ENCODE peak calls at places on chromosome 9, in eight cellular contexts. Y is tibial nerve; T is GM23338; K is fibroblast of mammary gland; J is CD8-positive, alpha-beta T cell; F is dorsolateral prefrontal cortex; D is body of pancreas; O is fibroblast of lung. S is an unnamed sample.

GRCh38 chr9:90698874-90699440 is 56.3 kb upstream of the DIRAS2 start:
- DNase-seq in K (no peak), T (no peak), F (no peak), J (no peak), O (no peak), D (no peak), Y (no peak), S (no peak)

GRCh38 chr9:92669527-92669889 is 423 bp downstream of the IPPK start:
- DNase-seq in J (no peak), T (peak), Y (no peak), O (no peak), D (peak), F (peak), K (no peak), S (peak)

GRCh38 chr9:126719677-126720435 is 85.0 kb upstream of the ZBTB43 start:
- DNase-seq in T (peak), O (peak), D (peak), F (peak), J (peak), K (no peak), Y (peak), S (peak)

GRCh38 chr9:120708526-120709224 is 5.6 kb downstream of the MEGF9 start:
- DNase-seq in K (peak), D (no peak), Y (no peak), O (peak), T (no peak), J (no peak), F (no peak), S (no peak)

GRCh38 chr9:107548298-107549142 is 59.0 kb upstream of the KLF4 start:
- DNase-seq in O (peak), J (no peak), D (peak), T (no peak), F (no peak), Y (peak), K (peak), S (no peak)

GRCh38 chr9:131013771-131014676 is 5.0 kb downstream of the LAMC3 start:
- DNase-seq in J (no peak), Y (no peak), K (peak), D (peak), F (no peak), O (no peak), T (no peak), S (no peak)

GRCh38 chr9:94757158-94757557 is 30.7 kb downstream of the AOPEP start:
- DNase-seq in J (no peak), T (no peak), D (no peak), F (no peak), O (no peak), K (peak), Y (no peak), S (no peak)

GRCh38 chr9:136058152-136058483 is 37.0 kb downstream of the NACC2 start:
- DNase-seq in D (no peak), J (no peak), Y (no peak), F (no peak), K (no peak), O (no peak), T (no peak), S (no peak)

GRCh38 chr9:130857864-130858730 is 23.0 kb downstream of the ABL1 start:
- DNase-seq in O (peak), Y (peak), F (no peak), J (no peak), T (no peak), K (peak), D (peak), S (no peak)

GRCh38 chr9:13149454-13149853 is 130.0 kb downstream of the MPDZ start:
- DNase-seq in J (no peak), Y (no peak), O (no peak), K (no peak), D (no peak), T (no peak), F (no peak), S (no peak)

GRCh38 chr9:126693428-126693931 is 79.8 kb downstream of the LMX1B start:
- DNase-seq in T (no peak), O (no peak), Y (no peak), F (no peak), J (no peak), D (no peak), K (no peak), S (no peak)

GRCh38 chr9:98203153-98203552 is 10.7 kb upstream of the CORO2A start:
- DNase-seq in O (no peak), T (no peak), D (no peak), K (no peak), F (no peak), Y (no peak), J (no peak), S (no peak)

GRCh38 chr9:92614763-92615441 is 55.0 kb downstream of the IPPK start:
- DNase-seq in O (no peak), D (no peak), J (no peak), T (no peak), K (peak), F (no peak), Y (no peak), S (no peak)

GRCh38 chr9:94210616-94211603 is 48.2 kb upstream of the ZNF169 start:
- DNase-seq in D (no peak), T (no peak), K (peak), F (no peak), O (no peak), J (no peak), Y (no peak), S (no peak)

GRCh38 chr9:136302527-136302926 is 1.4 kb downstream of the CCDC187 start:
- DNase-seq in K (no peak), Y (no peak), T (no peak), J (no peak), O (no peak), D (no peak), F (no peak), S (no peak)

GRCh38 chr9:124122813-124123462 is 111.4 kb downstream of the LHX2 start:
- DNase-seq in T (no peak), D (no peak), J (no peak), O (peak), Y (no peak), K (peak), F (no peak), S (peak)

GRCh38 chr9:85703398-85703797 is 38.4 kb downstream of the AGTPBP1 start:
- DNase-seq in Y (no peak), O (no peak), T (no peak), D (no peak), F (no peak), K (peak), J (no peak), S (no peak)

GRCh38 chr9:88772602-88773001 is 218.7 kb upstream of the S1PR3 start:
- DNase-seq in O (no peak), D (no peak), F (no peak), Y (no peak), T (no peak), K (peak), J (no peak), S (no peak)

GRCh38 chr9:87282477-87282991 is 215.1 kb upstream of the DAPK1 start:
- DNase-seq in K (no peak), J (no peak), F (no peak), T (no peak), Y (no peak), D (no peak), O (no peak), S (no peak)

GRCh38 chr9:94178927-94179326 is 80.2 kb upstream of the ZNF169 start:
- DNase-seq in O (no peak), K (no peak), J (no peak), F (no peak), T (no peak), D (no peak), Y (no peak), S (peak)

GRCh38 chr9:93813687-93814560 is 141.2 kb downstream of the BARX1 start:
- DNase-seq in O (no peak), T (peak), F (no peak), Y (no peak), K (no peak), D (no peak), J (no peak), S (peak)

GRCh38 chr9:98890256-98890655 is 53.5 kb upstream of the COL15A1 start:
- DNase-seq in D (peak), K (no peak), O (no peak), Y (no peak), J (no peak), F (no peak), T (no peak), S (no peak)

GRCh38 chr9:125524522-125524921 is 182.5 kb downstream of the MAPKAP1 start:
- DNase-seq in O (no peak), T (peak), D (no peak), J (no peak), K (peak), Y (no peak), F (no peak), S (no peak)

GRCh38 chr9:127548352-127548878 is 63.7 kb upstream of the STXBP1 start:
- DNase-seq in K (no peak), O (no peak), F (no peak), T (no peak), Y (no peak), J (no peak), D (no peak), S (no peak)

GRCh38 chr9:114501786-114502682 is 3.2 kb downstream of the WHRN start:
- DNase-seq in T (peak), J (no peak), D (no peak), Y (no peak), F (no peak), O (peak), K (peak), S (no peak)

DNA sequence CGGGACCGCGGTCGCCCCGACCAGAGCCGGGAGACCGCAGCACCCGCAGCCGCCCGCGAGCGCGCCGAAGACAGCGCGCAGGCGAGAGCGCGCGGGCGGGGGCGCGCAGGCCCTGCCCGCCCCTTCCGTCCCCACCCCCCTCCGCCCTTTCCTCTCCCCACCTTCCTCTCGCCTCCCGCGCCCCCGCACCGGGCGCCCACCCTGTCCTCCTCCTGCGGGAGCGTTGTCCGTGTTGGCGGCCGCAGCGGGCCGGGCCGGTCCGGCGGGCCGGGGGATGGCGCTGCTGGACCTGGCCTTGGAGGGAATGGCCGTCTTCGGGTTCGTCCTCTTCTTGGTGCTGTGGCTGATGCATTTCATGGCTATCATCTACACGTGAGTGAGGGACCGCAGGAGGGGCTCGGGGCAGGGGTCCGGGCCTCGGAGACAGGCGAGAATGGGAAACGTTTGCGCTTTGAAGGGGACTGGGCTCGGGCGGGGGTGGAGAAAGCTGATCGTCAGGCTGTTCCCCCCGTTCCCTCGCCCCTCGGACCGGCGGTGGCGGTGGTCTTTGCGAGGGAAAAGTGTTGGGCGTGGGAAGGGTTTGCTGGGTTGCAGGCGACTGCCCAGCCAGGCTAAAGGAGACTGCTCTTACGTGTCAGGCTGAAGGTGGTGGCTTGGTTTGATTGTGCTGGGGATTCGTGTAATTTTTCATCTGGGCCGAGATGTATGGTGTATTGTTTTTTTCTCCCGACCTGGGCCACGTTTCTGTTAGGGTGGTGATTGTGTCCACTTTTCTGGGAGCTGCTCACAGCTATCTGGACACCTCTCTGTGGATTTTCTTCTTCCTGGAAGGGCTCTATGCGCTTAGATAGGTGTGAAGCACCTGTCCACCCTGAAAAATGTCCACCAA is 572 bp downstream of the UGCG start:
- DNase-seq in T (peak), Y (peak), J (peak), F (peak), D (peak), K (peak), O (peak), S (peak)
- TF ChIP-seq CTCF in T (no peak), Y (no peak), J (no peak), F (no peak), D (no peak), K (no peak), O (peak), S (peak)

GRCh38 chr9:129143461-129143927 is 32.3 kb downstream of the PTPA start:
- DNase-seq in D (peak), O (peak), F (no peak), Y (no peak), K (peak), T (peak), J (no peak), S (no peak)

GRCh38 chr9:129141066-129142041 is 30.1 kb downstream of the PTPA start:
- DNase-seq in O (peak), J (no peak), K (peak), D (peak), T (no peak), F (no peak), Y (peak), S (peak)

GRCh38 chr9:129142115-129142514 is 30.9 kb downstream of the PTPA start:
- DNase-seq in T (no peak), J (no peak), Y (no peak), K (no peak), O (no peak), D (no peak), F (no peak), S (no peak)

GRCh38 chr9:129142536-129142935 is 31.3 kb downstream of the PTPA start:
- DNase-seq in F (no peak), O (no peak), Y (no peak), T (no peak), K (no peak), D (no peak), J (no peak), S (no peak)

DNA sequence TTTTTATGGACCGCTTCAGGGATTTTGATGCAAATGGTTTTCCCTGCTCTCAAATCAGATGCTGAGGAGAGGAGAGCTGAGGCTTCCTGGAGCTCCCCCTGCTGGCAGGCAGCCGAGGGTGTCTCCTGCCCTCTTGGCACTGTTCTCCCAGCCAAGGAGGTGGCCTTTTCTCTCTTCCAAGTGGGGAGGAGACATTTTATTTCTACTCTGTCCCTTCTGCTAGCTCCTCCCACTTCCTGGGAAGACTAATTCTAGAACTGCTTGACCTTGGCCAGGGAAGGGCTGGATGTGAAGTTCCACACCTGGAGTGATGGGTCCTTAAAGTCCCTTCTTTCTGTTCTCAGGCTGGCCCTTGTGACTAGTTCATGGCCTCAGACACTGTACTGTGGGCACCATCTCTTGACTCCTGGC is 31.8 kb downstream of the PTPA start:
- DNase-seq in J (peak), K (peak), D (peak), F (peak), T (peak), O (peak), Y (peak), S (peak)
- TF ChIP-seq CTCF in J (peak), K (peak), D (peak), F (peak), T (peak), O (peak), Y (peak), S (peak)

GRCh38 chr9:122221223-122221811 is 7.4 kb downstream of the LHX6 start:
- DNase-seq in F (no peak), Y (no peak), T (peak), D (no peak), K (no peak), O (no peak), J (no peak), S (peak)
- TF ChIP-seq CTCF in F (no peak), Y (no peak), T (no peak), D (no peak), K (no peak), O (no peak), J (no peak), S (no peak)

GRCh38 chr9:133423216-133423615 is 1.0 kb downstream of the ADAMTS13 start:
- DNase-seq in Y (no peak), O (peak), T (no peak), D (no peak), K (peak), F (no peak), J (no peak), S (no peak)

GRCh38 chr9:133420392-133420827 is 1.8 kb upstream of the ADAMTS13 start:
- DNase-seq in O (no peak), Y (no peak), D (no peak), T (peak), F (no peak), J (no peak), K (no peak), S (peak)

GRCh38 chr9:133419005-133419404 is 1.2 kb upstream of the REXO4 start:
- DNase-seq in D (no peak), K (no peak), F (no peak), Y (no peak), J (no peak), O (no peak), T (peak), S (no peak)

GRCh38 chr9:133424187-133424586 is 2.0 kb downstream of the ADAMTS13 start:
- DNase-seq in D (no peak), Y (no peak), O (no peak), F (no peak), J (no peak), T (no peak), K (no peak), S (no peak)

DNA sequence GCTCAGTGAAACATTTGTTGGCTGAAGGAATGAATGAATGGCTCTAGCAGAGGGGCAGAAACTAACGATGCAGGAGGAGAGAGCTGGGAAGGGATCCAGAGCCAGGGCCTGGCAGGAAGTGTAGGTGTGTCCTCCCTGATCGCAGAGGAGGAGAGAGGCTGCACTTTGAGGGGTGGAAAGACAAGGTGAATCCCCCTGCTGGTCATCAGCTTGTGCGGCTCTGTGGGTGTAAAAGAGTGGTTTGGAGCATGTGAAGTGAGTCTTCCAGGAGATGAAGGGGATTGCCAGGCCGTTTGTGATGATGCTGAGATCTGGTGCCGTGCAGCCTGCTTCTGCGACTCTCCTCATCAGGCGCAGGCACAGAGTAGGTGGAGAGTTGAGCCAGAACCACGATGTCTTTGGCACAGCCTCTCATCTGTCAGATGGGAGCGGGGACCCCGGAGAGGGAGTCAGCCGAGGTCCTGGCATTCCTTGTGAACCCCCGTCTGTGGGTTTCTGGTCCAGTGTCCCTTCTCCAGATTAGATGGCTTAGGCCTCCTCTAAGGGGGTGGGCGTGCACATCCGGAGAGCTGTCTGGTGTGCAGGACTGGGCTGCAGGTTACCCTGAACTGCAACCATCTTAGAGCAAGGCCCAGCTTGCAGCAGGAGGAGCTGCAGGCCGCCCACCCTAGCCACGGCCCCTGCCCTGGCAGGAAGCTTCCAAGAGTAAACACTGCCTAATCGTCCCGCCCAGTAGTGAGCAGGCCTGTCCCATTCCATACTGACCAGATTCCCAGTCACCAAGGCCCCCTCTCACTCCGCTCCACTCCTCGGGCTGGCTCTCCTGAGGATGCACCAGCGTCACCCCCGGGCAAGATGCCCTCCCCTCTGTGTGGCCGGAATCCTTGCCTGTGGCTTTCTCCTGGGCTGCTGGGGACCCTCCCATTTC is at the start of gene ADAMTS13:
- DNase-seq in D (no peak), F (no peak), T (peak), O (no peak), K (peak), J (no peak), Y (no peak), S (peak)
- TF ChIP-seq CTCF in D (no peak), F (no peak), T (peak), O (no peak), K (peak), J (no peak), Y (no peak), S (peak)

GRCh38 chr9:28365020-28365640 is 791.8 kb upstream of the C9orf72 start:
- DNase-seq in Y (no peak), K (peak), D (no peak), T (peak), F (no peak), O (no peak), J (no peak), S (no peak)
- TF ChIP-seq CTCF in Y (no peak), K (no peak), D (no peak), T (peak), F (peak), O (no peak), J (no peak), S (no peak)

GRCh38 chr9:38700695-38701094 is 19.2 kb downstream of the FAM240B start:
- DNase-seq in F (no peak), T (no peak), K (peak), Y (peak), O (peak), J (no peak), D (no peak), S (no peak)
- TF ChIP-seq CTCF in F (no peak), T (no peak), K (no peak), Y (no peak), O (no peak), J (no peak), D (no peak), S (peak)